ENCODE peak calls at places on chromosomes 1 and 21, in five cellular contexts. Z, K, E, A and R are unnamed samples.

GRCh38 chr1:95023399-95024050 is 49.2 kb downstream of the ALG14 start:
- DNase-seq in A (no peak), K (no peak), Z (no peak), E (no peak), R (no peak)

GRCh38 chr1:230459463-230459862 is 33.3 kb upstream of the PGBD5 start:
- DNase-seq in K (no peak), A (no peak), E (no peak), Z (no peak), R (no peak)

GRCh38 chr1:41358152-41358937 is 2.9 kb upstream of the FOXO6 start:
- DNase-seq in K (no peak), A (no peak), E (no peak), Z (peak; percentile 25), R (no peak)

GRCh38 chr1:24735619-24736375 is 9.4 kb upstream of the CLIC4 start:
- DNase-seq in K (no peak), Z (no peak), A (no peak), E (no peak), R (peak; percentile 49)

GRCh38 chr1:40861227-40862003 is 748 bp downstream of the CITED4 start:
- DNase-seq in A (no peak), Z (peak; percentile 45), E (no peak), K (no peak), R (no peak)

GRCh38 chr1:164803366-164803765 is 244.4 kb downstream of the PBX1 start:
- DNase-seq in Z (no peak), K (no peak), A (no peak), E (no peak), R (no peak)

GRCh38 chr1:184078564-184079107 is 27.1 kb downstream of the TSEN15 start:
- DNase-seq in Z (no peak), E (no peak), K (no peak), A (no peak), R (no peak)

GRCh38 chr1:235597867-235598553 is 51.6 kb downstream of the GNG4 start:
- DNase-seq in Z (no peak), E (no peak), K (no peak), A (peak; percentile 27), R (peak; percentile 40)

GRCh38 chr1:204598319-204598969 is 82.2 kb downstream of the MDM4 start:
- DNase-seq in E (no peak), K (no peak), A (no peak), Z (no peak), R (no peak)

GRCh38 chr1:100449477-100449876 is 88.5 kb upstream of the GPR88 start:
- DNase-seq in Z (no peak), K (no peak), A (no peak), E (no peak), R (no peak)

GRCh38 chr1:12147116-12147753 is 19.6 kb upstream of the TNFRSF1B start:
- DNase-seq in Z (no peak), K (no peak), E (no peak), A (no peak), R (no peak)

GRCh38 chr1:94301186-94301585 is 63.8 kb upstream of the ARHGAP29 start:
- DNase-seq in A (no peak), K (no peak), Z (no peak), E (no peak), R (no peak)

GRCh38 chr1:202140833-202141232 is 3.7 kb downstream of the ARL8A start:
- DNase-seq in E (no peak), Z (no peak), K (no peak), A (no peak), R (no peak)

GRCh38 chr1:176858421-176858916 is 306.0 kb downstream of the ASTN1 start:
- DNase-seq in A (no peak), K (no peak), E (no peak), Z (no peak), R (peak; percentile 52)

GRCh38 chr21:41368361-41369104 is 6.7 kb downstream of the MX2 start:
- DNase-seq in Z (no peak), E (no peak), K (no peak), A (no peak), R (no peak)

GRCh38 chr1:98133151-98133550 is 212.3 kb upstream of the DPYD start:
- DNase-seq in K (no peak), Z (no peak), E (no peak), A (no peak), R (no peak)

GRCh38 chr1:203796223-203796747 is 862 bp downstream of the ZBED6 start:
- DNase-seq in A (peak; percentile 20), E (peak; percentile 13), Z (no peak), K (no peak), R (peak; percentile 71)

GRCh38 chr1:94636625-94637024 is 95.1 kb upstream of the F3 start:
- DNase-seq in A (no peak), K (no peak), E (no peak), Z (no peak), R (no peak)

GRCh38 chr21:44529011-44529421 is 11.0 kb downstream of the KRTAP10-1 start:
- DNase-seq in A (no peak), K (no peak), Z (peak; percentile 5), E (no peak), R (no peak)

GRCh38 chr1:164560504-164560903 is 1.5 kb downstream of the PBX1 start:
- DNase-seq in K (no peak), E (no peak), Z (no peak), A (no peak), R (no peak)

GRCh38 chr1:151846062-151846568 is 6.5 kb upstream of the C2CD4D start:
- DNase-seq in Z (no peak), E (no peak), K (no peak), A (peak; percentile 41), R (peak; percentile 47)

GRCh38 chr1:203569490-203570318 is 56.9 kb upstream of the ATP2B4 start:
- DNase-seq in K (no peak), Z (no peak), E (no peak), A (no peak), R (no peak)

GRCh38 chr1:246971322-246971721 is 36.5 kb downstream of the ZNF695 start:
- DNase-seq in K (peak; percentile 47), E (no peak), Z (peak; percentile 65), A (peak; percentile 23), R (no peak)

GRCh38 chr1:18923721-18924610 is 21.6 kb upstream of the ALDH4A1 start:
- DNase-seq in Z (no peak), E (no peak), K (no peak), A (no peak), R (no peak)

GRCh38 chr1:57217905-57218304 is 206.0 kb downstream of the DAB1 start:
- DNase-seq in E (no peak), K (no peak), A (no peak), Z (no peak), R (no peak)

GRCh38 chr1:31755197-31755611 is 8.9 kb downstream of the ADGRB2 start:
- DNase-seq in A (no peak), K (no peak), E (no peak), Z (no peak), R (no peak)
- TF ChIP-seq ATF2 in A (no peak), K (no peak), E (no peak), Z (no peak), R (no peak)

GRCh38 chr1:181783208-181783607 is 278.3 kb downstream of the ZNF648 start:
- DNase-seq in A (no peak), K (no peak), E (no peak), Z (no peak), R (no peak)

GRCh38 chr1:181779343-181779742 is 282.2 kb downstream of the ZNF648 start:
- DNase-seq in A (no peak), Z (no peak), E (no peak), K (no peak), R (no peak)

GRCh38 chr1:181777812-181778211 is 283.7 kb downstream of the ZNF648 start:
- DNase-seq in A (no peak), K (no peak), E (no peak), Z (no peak), R (no peak)

GRCh38 chr1:181776044-181776443 is 285.5 kb downstream of the ZNF648 start:
- DNase-seq in A (no peak), Z (no peak), E (no peak), K (no peak), R (no peak)

GRCh38 chr1:181778630-181779285 is 282.8 kb downstream of the ZNF648 start:
- DNase-seq in E (no peak), Z (no peak), K (no peak), A (no peak), R (no peak)
- TF ChIP-seq ATF2 in E (no peak), Z (no peak), K (no peak), A (no peak), R (no peak)

DNA sequence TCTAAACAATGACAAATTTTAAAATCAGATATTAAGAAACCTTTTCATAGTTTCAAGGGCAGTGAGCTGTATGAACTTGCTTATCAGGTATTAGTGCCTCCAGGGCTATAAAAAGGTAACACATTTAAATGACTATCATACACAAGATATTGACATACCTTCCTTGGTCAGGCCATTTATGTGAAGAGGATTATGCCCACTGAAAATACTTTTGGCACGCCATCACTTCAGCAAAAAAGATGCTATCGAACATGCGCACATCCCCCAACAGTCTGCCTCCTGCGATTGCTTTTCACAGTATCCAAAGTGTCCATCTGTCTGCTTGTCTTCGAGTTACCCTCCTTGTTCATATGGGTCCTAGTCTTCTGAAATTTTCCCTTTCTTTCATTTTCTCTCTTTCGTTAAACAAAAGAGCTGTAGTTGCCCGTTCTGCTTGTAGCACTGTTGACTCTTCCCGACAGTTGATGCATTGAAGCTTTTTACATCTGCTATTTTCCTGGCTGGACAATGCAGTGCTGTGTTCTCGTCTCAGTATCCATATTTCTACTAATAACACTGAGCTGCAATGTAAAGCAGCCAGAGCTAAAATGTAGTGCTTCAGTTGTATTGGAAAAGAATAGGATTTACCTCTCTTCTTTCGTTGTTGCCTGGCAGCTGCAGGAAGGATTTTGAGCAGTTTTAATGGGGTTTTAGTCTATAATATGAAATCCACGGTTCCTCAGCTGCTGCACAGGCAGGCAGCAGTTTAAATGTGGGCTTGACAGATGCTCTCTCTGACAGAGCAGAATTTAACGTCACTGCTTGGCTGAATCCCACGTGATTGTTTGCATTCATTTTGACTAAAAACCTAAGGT is at the start of gene B3GALT2:
- DNase-seq in Z (no peak), A (peak; percentile 32), K (no peak), E (no peak), R (no peak)
- TF ChIP-seq ATF2 in Z (no peak), A (no peak), K (no peak), E (no peak), R (no peak)

GRCh38 chr1:62778208-62778607 is 5.7 kb upstream of the ATG4C start:
- DNase-seq in K (no peak), E (no peak), Z (no peak), A (no peak), R (no peak)

GRCh38 chr1:62783736-62784508 is at the start of gene ATG4C:
- DNase-seq in A (peak; percentile 96), K (peak; percentile 85), E (peak; percentile 96), Z (peak; percentile 90), R (peak; percentile 90)

GRCh38 chr1:62784509-62785365 is 805 bp downstream of the ATG4C start:
- DNase-seq in A (no peak), E (no peak), Z (no peak), K (no peak), R (peak; percentile 24)

DNA sequence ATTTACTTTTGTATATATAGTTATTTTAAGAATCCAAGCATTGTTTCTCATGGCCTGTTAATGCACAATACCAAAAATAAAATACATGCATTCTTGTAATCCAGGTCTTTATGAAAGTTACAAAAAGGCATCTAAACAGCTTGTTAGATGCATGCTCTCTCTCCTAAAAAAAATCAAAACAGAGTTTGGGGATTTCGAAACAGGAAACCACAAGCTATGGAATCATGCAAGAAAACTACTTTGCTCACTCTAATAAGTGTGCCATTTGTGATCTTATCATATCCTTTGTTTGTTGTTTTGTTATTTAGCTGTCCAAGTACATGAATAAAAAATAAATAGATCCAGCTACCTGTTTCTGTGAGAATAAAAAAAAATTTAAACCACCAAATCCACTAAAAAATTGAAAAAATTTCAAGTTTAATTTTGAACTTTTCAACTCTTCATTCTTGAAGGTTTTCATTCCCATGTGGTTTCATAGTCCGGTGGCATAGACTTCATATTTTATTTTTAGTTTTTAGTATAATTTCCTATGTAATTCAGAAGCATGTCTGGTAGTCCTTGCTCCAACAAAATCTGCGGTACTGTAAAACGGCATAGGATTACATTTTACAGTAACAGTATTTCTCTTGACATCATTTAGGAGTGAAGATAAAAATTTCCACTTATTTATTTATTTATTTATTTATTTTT is 1.6 kb upstream of the ATG4C start:
- DNase-seq in A (no peak), K (no peak), E (no peak), Z (no peak), R (no peak)
- TF ChIP-seq ATF2 in A (no peak), K (no peak), E (no peak), Z (no peak), R (no peak)